ENCODE peak calls at places on chromosomes 5 and 9, in seven cellular contexts. One of them, this sample, is unnamed.
A peak's percentile ranks its signal among the peaks of the same experiment; 100 is the strongest.

GRCh38 chr9:89888677-89889076 is 283.9 kb downstream of the GADD45G start:
- DNase-seq in stimulated activated effector memory CD8-positive, alpha-beta T cell treated with anti-CD3 and anti-CD28 coated beads, Interleukin-12 subunit alpha, Interleukin-12 subunit beta, amount 100 ng/mL, for 72 hours: no peak
- DNase-seq in GM04504: no peak
- DNase-seq in iris pigment epithelial cell: no peak
- DNase-seq in amniotic stem cell: no peak
- DNase-seq in activated CD4-positive, alpha-beta T cell treated with anti-CD3 and anti-CD28 coated beads, Interleukin-2, amount 50 U/mL, for 24 hours: no peak
- DNase-seq in activated naive CD4-positive, alpha-beta T cell treated with anti-CD3 and anti-CD28 coated beads for 36 hours: no peak
- DNase-seq in this sample: no peak

GRCh38 chr9:10232352-10232930 is 380.4 kb downstream of the PTPRD start:
- DNase-seq in stimulated activated effector memory CD8-positive, alpha-beta T cell treated with anti-CD3 and anti-CD28 coated beads, Interleukin-12 subunit alpha, Interleukin-12 subunit beta, amount 100 ng/mL, for 72 hours: no peak
- DNase-seq in GM04504: no peak
- DNase-seq in iris pigment epithelial cell: peak; percentile 32
- DNase-seq in amniotic stem cell: no peak
- DNase-seq in activated CD4-positive, alpha-beta T cell treated with anti-CD3 and anti-CD28 coated beads, Interleukin-2, amount 50 U/mL, for 24 hours: no peak
- DNase-seq in activated naive CD4-positive, alpha-beta T cell treated with anti-CD3 and anti-CD28 coated beads for 36 hours: no peak
- DNase-seq in this sample: no peak

GRCh38 chr5:135053278-135053677 is 19.2 kb upstream of the PITX1 start:
- DNase-seq in stimulated activated effector memory CD8-positive, alpha-beta T cell treated with anti-CD3 and anti-CD28 coated beads, Interleukin-12 subunit alpha, Interleukin-12 subunit beta, amount 100 ng/mL, for 72 hours: no peak
- DNase-seq in GM04504: no peak
- DNase-seq in iris pigment epithelial cell: no peak
- DNase-seq in amniotic stem cell: no peak
- DNase-seq in activated CD4-positive, alpha-beta T cell treated with anti-CD3 and anti-CD28 coated beads, Interleukin-2, amount 50 U/mL, for 24 hours: no peak
- DNase-seq in activated naive CD4-positive, alpha-beta T cell treated with anti-CD3 and anti-CD28 coated beads for 36 hours: no peak
- DNase-seq in this sample: no peak

GRCh38 chr9:134328341-134328840 is 2.1 kb downstream of the RXRA start:
- DNase-seq in stimulated activated effector memory CD8-positive, alpha-beta T cell treated with anti-CD3 and anti-CD28 coated beads, Interleukin-12 subunit alpha, Interleukin-12 subunit beta, amount 100 ng/mL, for 72 hours: no peak
- DNase-seq in GM04504: no peak
- DNase-seq in iris pigment epithelial cell: peak; percentile 70
- DNase-seq in amniotic stem cell: no peak
- DNase-seq in activated CD4-positive, alpha-beta T cell treated with anti-CD3 and anti-CD28 coated beads, Interleukin-2, amount 50 U/mL, for 24 hours: no peak
- DNase-seq in activated naive CD4-positive, alpha-beta T cell treated with anti-CD3 and anti-CD28 coated beads for 36 hours: no peak
- DNase-seq in this sample: no peak

GRCh38 chr9:135388530-135388929 is 91.1 kb upstream of the PPP1R26 start:
- DNase-seq in stimulated activated effector memory CD8-positive, alpha-beta T cell treated with anti-CD3 and anti-CD28 coated beads, Interleukin-12 subunit alpha, Interleukin-12 subunit beta, amount 100 ng/mL, for 72 hours: no peak
- DNase-seq in GM04504: no peak
- DNase-seq in iris pigment epithelial cell: no peak
- DNase-seq in amniotic stem cell: no peak
- DNase-seq in activated CD4-positive, alpha-beta T cell treated with anti-CD3 and anti-CD28 coated beads, Interleukin-2, amount 50 U/mL, for 24 hours: no peak
- DNase-seq in activated naive CD4-positive, alpha-beta T cell treated with anti-CD3 and anti-CD28 coated beads for 36 hours: no peak
- DNase-seq in this sample: no peak

GRCh38 chr9:93035821-93036351 is 22.6 kb upstream of the SUSD3 start:
- DNase-seq in stimulated activated effector memory CD8-positive, alpha-beta T cell treated with anti-CD3 and anti-CD28 coated beads, Interleukin-12 subunit alpha, Interleukin-12 subunit beta, amount 100 ng/mL, for 72 hours: no peak
- DNase-seq in GM04504: no peak
- DNase-seq in iris pigment epithelial cell: no peak
- DNase-seq in amniotic stem cell: no peak
- DNase-seq in activated CD4-positive, alpha-beta T cell treated with anti-CD3 and anti-CD28 coated beads, Interleukin-2, amount 50 U/mL, for 24 hours: no peak
- DNase-seq in activated naive CD4-positive, alpha-beta T cell treated with anti-CD3 and anti-CD28 coated beads for 36 hours: no peak
- DNase-seq in this sample: no peak

GRCh38 chr5:139092741-139093140 is 105.4 kb downstream of the SIL1 start:
- DNase-seq in stimulated activated effector memory CD8-positive, alpha-beta T cell treated with anti-CD3 and anti-CD28 coated beads, Interleukin-12 subunit alpha, Interleukin-12 subunit beta, amount 100 ng/mL, for 72 hours: no peak
- DNase-seq in GM04504: no peak
- DNase-seq in iris pigment epithelial cell: no peak
- DNase-seq in amniotic stem cell: no peak
- DNase-seq in activated CD4-positive, alpha-beta T cell treated with anti-CD3 and anti-CD28 coated beads, Interleukin-2, amount 50 U/mL, for 24 hours: no peak
- DNase-seq in activated naive CD4-positive, alpha-beta T cell treated with anti-CD3 and anti-CD28 coated beads for 36 hours: no peak
- DNase-seq in this sample: no peak

GRCh38 chr9:116951588-116952433 is 264.7 kb downstream of the TRIM32 start:
- DNase-seq in stimulated activated effector memory CD8-positive, alpha-beta T cell treated with anti-CD3 and anti-CD28 coated beads, Interleukin-12 subunit alpha, Interleukin-12 subunit beta, amount 100 ng/mL, for 72 hours: no peak
- DNase-seq in GM04504: peak; percentile 69
- DNase-seq in iris pigment epithelial cell: peak; percentile 73
- DNase-seq in amniotic stem cell: no peak
- DNase-seq in activated CD4-positive, alpha-beta T cell treated with anti-CD3 and anti-CD28 coated beads, Interleukin-2, amount 50 U/mL, for 24 hours: no peak
- DNase-seq in activated naive CD4-positive, alpha-beta T cell treated with anti-CD3 and anti-CD28 coated beads for 36 hours: no peak
- DNase-seq in this sample: no peak

GRCh38 chr5:91281409-91281808 is 101.7 kb downstream of the ARRDC3 start:
- DNase-seq in stimulated activated effector memory CD8-positive, alpha-beta T cell treated with anti-CD3 and anti-CD28 coated beads, Interleukin-12 subunit alpha, Interleukin-12 subunit beta, amount 100 ng/mL, for 72 hours: no peak
- DNase-seq in GM04504: peak; percentile 80
- DNase-seq in iris pigment epithelial cell: peak; percentile 88
- DNase-seq in amniotic stem cell: peak; percentile 62
- DNase-seq in activated CD4-positive, alpha-beta T cell treated with anti-CD3 and anti-CD28 coated beads, Interleukin-2, amount 50 U/mL, for 24 hours: no peak
- DNase-seq in activated naive CD4-positive, alpha-beta T cell treated with anti-CD3 and anti-CD28 coated beads for 36 hours: no peak
- DNase-seq in this sample: no peak

GRCh38 chr5:173984218-173984617 is 4.8 kb upstream of the C5orf47 start:
- DNase-seq in stimulated activated effector memory CD8-positive, alpha-beta T cell treated with anti-CD3 and anti-CD28 coated beads, Interleukin-12 subunit alpha, Interleukin-12 subunit beta, amount 100 ng/mL, for 72 hours: no peak
- DNase-seq in GM04504: no peak
- DNase-seq in iris pigment epithelial cell: peak; percentile 36
- DNase-seq in amniotic stem cell: no peak
- DNase-seq in activated CD4-positive, alpha-beta T cell treated with anti-CD3 and anti-CD28 coated beads, Interleukin-2, amount 50 U/mL, for 24 hours: no peak
- DNase-seq in activated naive CD4-positive, alpha-beta T cell treated with anti-CD3 and anti-CD28 coated beads for 36 hours: no peak
- DNase-seq in this sample: no peak

GRCh38 chr5:69136296-69136695 is 30.7 kb upstream of the CCNB1 start:
- DNase-seq in stimulated activated effector memory CD8-positive, alpha-beta T cell treated with anti-CD3 and anti-CD28 coated beads, Interleukin-12 subunit alpha, Interleukin-12 subunit beta, amount 100 ng/mL, for 72 hours: no peak
- DNase-seq in GM04504: peak; percentile 13
- DNase-seq in iris pigment epithelial cell: peak; percentile 56
- DNase-seq in amniotic stem cell: no peak
- DNase-seq in activated CD4-positive, alpha-beta T cell treated with anti-CD3 and anti-CD28 coated beads, Interleukin-2, amount 50 U/mL, for 24 hours: no peak
- DNase-seq in activated naive CD4-positive, alpha-beta T cell treated with anti-CD3 and anti-CD28 coated beads for 36 hours: no peak
- DNase-seq in this sample: no peak

GRCh38 chr5:106962464-106963230 is 708.1 kb downstream of the EFNA5 start:
- DNase-seq in stimulated activated effector memory CD8-positive, alpha-beta T cell treated with anti-CD3 and anti-CD28 coated beads, Interleukin-12 subunit alpha, Interleukin-12 subunit beta, amount 100 ng/mL, for 72 hours: no peak
- DNase-seq in GM04504: no peak
- DNase-seq in iris pigment epithelial cell: no peak
- DNase-seq in amniotic stem cell: no peak
- DNase-seq in activated CD4-positive, alpha-beta T cell treated with anti-CD3 and anti-CD28 coated beads, Interleukin-2, amount 50 U/mL, for 24 hours: no peak
- DNase-seq in activated naive CD4-positive, alpha-beta T cell treated with anti-CD3 and anti-CD28 coated beads for 36 hours: no peak
- DNase-seq in this sample: no peak

GRCh38 chr5:82388186-82388585 is 110.0 kb upstream of the RPS23 start:
- DNase-seq in stimulated activated effector memory CD8-positive, alpha-beta T cell treated with anti-CD3 and anti-CD28 coated beads, Interleukin-12 subunit alpha, Interleukin-12 subunit beta, amount 100 ng/mL, for 72 hours: no peak
- DNase-seq in GM04504: no peak
- DNase-seq in iris pigment epithelial cell: peak; percentile 88
- DNase-seq in amniotic stem cell: no peak
- DNase-seq in activated CD4-positive, alpha-beta T cell treated with anti-CD3 and anti-CD28 coated beads, Interleukin-2, amount 50 U/mL, for 24 hours: no peak
- DNase-seq in activated naive CD4-positive, alpha-beta T cell treated with anti-CD3 and anti-CD28 coated beads for 36 hours: no peak
- DNase-seq in this sample: no peak

GRCh38 chr9:123550797-123551196 is 194.8 kb downstream of the CRB2 start:
- DNase-seq in stimulated activated effector memory CD8-positive, alpha-beta T cell treated with anti-CD3 and anti-CD28 coated beads, Interleukin-12 subunit alpha, Interleukin-12 subunit beta, amount 100 ng/mL, for 72 hours: no peak
- DNase-seq in GM04504: no peak
- DNase-seq in iris pigment epithelial cell: no peak
- DNase-seq in amniotic stem cell: no peak
- DNase-seq in activated CD4-positive, alpha-beta T cell treated with anti-CD3 and anti-CD28 coated beads, Interleukin-2, amount 50 U/mL, for 24 hours: no peak
- DNase-seq in activated naive CD4-positive, alpha-beta T cell treated with anti-CD3 and anti-CD28 coated beads for 36 hours: no peak
- DNase-seq in this sample: no peak

GRCh38 chr5:135437796-135438560 is 9.2 kb downstream of the DCANP1 start:
- DNase-seq in stimulated activated effector memory CD8-positive, alpha-beta T cell treated with anti-CD3 and anti-CD28 coated beads, Interleukin-12 subunit alpha, Interleukin-12 subunit beta, amount 100 ng/mL, for 72 hours: no peak
- DNase-seq in GM04504: peak; percentile 93
- DNase-seq in iris pigment epithelial cell: peak; percentile 95
- DNase-seq in amniotic stem cell: peak; percentile 69
- DNase-seq in activated CD4-positive, alpha-beta T cell treated with anti-CD3 and anti-CD28 coated beads, Interleukin-2, amount 50 U/mL, for 24 hours: no peak
- DNase-seq in activated naive CD4-positive, alpha-beta T cell treated with anti-CD3 and anti-CD28 coated beads for 36 hours: no peak
- DNase-seq in this sample: no peak

This sample was measured in right atrium auricular region.